ENCODE peak calls at places on chromosomes 3 and 15, in seven cellular contexts. D is dorsolateral prefrontal cortex, L is NT2/D1, U is GM12892, O is LoVo, N is HTR-8/SVneo, Y is heart left ventricle. S is an unnamed sample.
A peak's percentile ranks its signal among the peaks of the same experiment; 100 is the strongest.

GRCh38 chr15:60844431-60845174 is 365.7 kb upstream of the ICE2 start:
- DNase-seq in N (no peak), L (no peak), U (no peak), D (no peak), O (no peak), Y (no peak), S (no peak)

GRCh38 chr3:20121088-20121487 is 64.9 kb downstream of the SGO1 start:
- DNase-seq in L (no peak), N (no peak), Y (no peak), O (no peak), D (no peak), U (no peak), S (no peak)

GRCh38 chr15:65303687-65304392 is 637 bp upstream of the RNU5B-1 start:
- DNase-seq in Y (peak; percentile 71), O (peak; percentile 70), U (no peak), N (peak; percentile 46), L (peak; percentile 78), D (peak; percentile 43), S (peak; percentile 75)

GRCh38 chr3:124783696-124784095 is 53.4 kb downstream of the UMPS start:
- DNase-seq in Y (no peak), O (no peak), L (no peak), U (no peak), N (no peak), D (no peak), S (no peak)

GRCh38 chr15:51290720-51291119 is 47.7 kb downstream of the CYP19A1 start:
- DNase-seq in U (no peak), N (no peak), D (no peak), Y (no peak), L (no peak), O (no peak), S (no peak)

GRCh38 chr3:29183346-29184087 is 97.4 kb upstream of the RBMS3 start:
- DNase-seq in U (no peak), N (no peak), O (no peak), L (no peak), D (no peak), Y (no peak), S (no peak)

GRCh38 chr3:152257246-152258074 is 11.3 kb upstream of the MBNL1 start:
- DNase-seq in Y (no peak), U (no peak), L (no peak), D (no peak), N (no peak), O (no peak), S (no peak)

GRCh38 chr3:191499307-191500125 is 38.6 kb downstream of the PYDC2 start:
- DNase-seq in N (peak; percentile 48), U (no peak), D (peak; percentile 66), Y (peak; percentile 73), L (no peak), O (peak; percentile 22), S (peak; percentile 71)

GRCh38 chr3:115363071-115363470 is 216.0 kb upstream of the ZBTB20 start:
- DNase-seq in Y (no peak), O (no peak), N (no peak), L (no peak), U (no peak), D (no peak), S (no peak)

GRCh38 chr15:64092864-64093626 is 593 bp downstream of the CIAO2A start:
- DNase-seq in O (peak; percentile 76), D (no peak), Y (peak; percentile 67), N (peak; percentile 30), L (peak; percentile 38), U (no peak), S (peak; percentile 56)

GRCh38 chr3:134797080-134797801 is 2.2 kb downstream of the EPHB1 start:
- DNase-seq in O (no peak), D (no peak), L (no peak), U (no peak), N (no peak), Y (no peak), S (no peak)

GRCh38 chr15:63977102-63977501 is 69.2 kb downstream of the DAPK2 start:
- DNase-seq in U (no peak), Y (no peak), O (no peak), L (no peak), D (no peak), N (no peak), S (no peak)

GRCh38 chr3:160003520-160004128 is 15.0 kb downstream of the IL12A start:
- DNase-seq in N (peak; percentile 57), Y (peak; percentile 76), O (peak; percentile 55), U (peak; percentile 26), L (no peak), D (peak; percentile 67), S (peak; percentile 60)

GRCh38 chr3:194205675-194206133 is 69.8 kb downstream of the HES1 start:
- DNase-seq in U (no peak), N (no peak), Y (no peak), L (peak; percentile 47), D (no peak), O (no peak), S (peak; percentile 70)

GRCh38 chr15:77807115-77807514 is 174.4 kb upstream of the LINGO1 start:
- DNase-seq in O (no peak), D (no peak), L (no peak), U (no peak), Y (no peak), N (no peak), S (peak; percentile 23)

GRCh38 chr3:111311126-111311525 is 230.9 kb upstream of the CD96 start:
- DNase-seq in O (no peak), D (no peak), U (no peak), Y (no peak), L (no peak), N (no peak), S (no peak)

GRCh38 chr3:192246847-192247520 is 480.4 kb downstream of the FGF12 start:
- DNase-seq in Y (no peak), L (no peak), U (no peak), N (no peak), D (no peak), O (no peak), S (no peak)

GRCh38 chr15:75232826-75233503 is 25.2 kb upstream of the GOLGA6C start:
- DNase-seq in O (no peak), Y (no peak), N (no peak), L (no peak), U (peak; percentile 16), D (no peak), S (no peak)

GRCh38 chr3:170038434-170039110 is 777 bp downstream of the GPR160 start:
- DNase-seq in Y (no peak), L (no peak), U (peak; percentile 29), O (peak; percentile 10), N (no peak), D (no peak), S (peak; percentile 51)

GRCh38 chr15:94059188-94059587 is 172.2 kb upstream of the MCTP2 start:
- DNase-seq in O (no peak), U (no peak), D (no peak), N (no peak), L (no peak), Y (no peak), S (no peak)

GRCh38 chr3:134711284-134711683 is 60.5 kb upstream of the KY start:
- DNase-seq in L (no peak), U (no peak), N (peak; percentile 8), Y (no peak), O (no peak), D (no peak), S (no peak)

GRCh38 chr3:134911611-134912604 is 116.8 kb downstream of the EPHB1 start:
- DNase-seq in D (no peak), O (no peak), U (no peak), Y (no peak), L (no peak), N (no peak), S (no peak)

GRCh38 chr3:189195302-189195701 is 23.5 kb downstream of the TPRG1 start:
- DNase-seq in U (no peak), Y (no peak), L (no peak), D (no peak), O (no peak), N (no peak), S (no peak)

GRCh38 chr15:80483656-80484055 is 79.5 kb downstream of the ARNT2 start:
- DNase-seq in L (no peak), N (no peak), D (no peak), Y (no peak), U (no peak), O (no peak), S (no peak)

GRCh38 chr15:93825721-93826120 is 405.6 kb upstream of the MCTP2 start:
- DNase-seq in Y (no peak), O (no peak), U (no peak), N (no peak), D (no peak), L (no peak), S (no peak)

GRCh38 chr15:77517579-77517978 is 96.9 kb downstream of the HMG20A start:
- DNase-seq in L (no peak), D (no peak), O (no peak), N (no peak), Y (no peak), U (no peak), S (no peak)

GRCh38 chr3:55824406-55824805 is 337.3 kb upstream of the WNT5A start:
- DNase-seq in L (no peak), Y (no peak), D (no peak), U (no peak), N (no peak), O (no peak), S (no peak)

GRCh38 chr3:71694358-71694999 is 30.7 kb downstream of the EIF4E3 start:
- DNase-seq in U (no peak), N (peak; percentile 38), O (peak; percentile 27), Y (no peak), D (no peak), L (no peak), S (no peak)

GRCh38 chr3:60909526-60909925 is 341.7 kb downstream of the FHIT start:
- DNase-seq in O (no peak), U (no peak), D (no peak), L (no peak), Y (no peak), N (no peak), S (no peak)

GRCh38 chr3:198113219-198114053 is 153.4 kb downstream of the LMLN start:
- DNase-seq in O (no peak), D (no peak), L (no peak), U (no peak), N (no peak), Y (no peak), S (peak; percentile 7)

GRCh38 chr3:3798641-3799113 is 554 bp upstream of the LRRN1 start:
- DNase-seq in N (no peak), U (peak; percentile 7), D (no peak), O (no peak), L (peak; percentile 35), Y (no peak), S (peak; percentile 50)

GRCh38 chr15:75179773-75180140 is 21.9 kb upstream of the C15orf39 start:
- DNase-seq in D (no peak), N (no peak), U (no peak), O (no peak), Y (no peak), L (no peak), S (no peak)

S was measured in thyroid gland.